ENCODE peak calls at places on chromosomes 13 and 19, in nine cellular contexts. P is kidney tubule cell, R is spleen, O is lung microvascular endothelial cell, A is SW480, J is aorta, M is fibroblast of lung, K is left cardiac atrium, L is NCI-H2171. X is an unnamed sample.

GRCh38 chr19:55210120-55210493 is 806 bp upstream of the PTPRH start:
- DNase-seq in P (peak), R (no peak), O (peak), A (peak), J (no peak), M (peak), K (no peak), L (no peak), X (peak)

GRCh38 chr19:3029070-3029923 is at the start of gene TLE2:
- DNase-seq in P (no peak), R (no peak), O (no peak), A (no peak), J (no peak), M (no peak), K (no peak), L (no peak), X (no peak)

GRCh38 chr19:6887326-6887725 is at the start of gene ADGRE1:
- DNase-seq in P (no peak), R (peak), O (no peak), A (no peak), J (peak), M (no peak), K (peak), L (no peak), X (no peak)

GRCh38 chr19:30340724-30341595 is 31.2 kb upstream of the ZNF536 start:
- DNase-seq in P (no peak), R (no peak), O (no peak), A (no peak), J (no peak), M (peak), K (no peak), L (peak), X (peak)

GRCh38 chr19:19661675-19662251 is 1.7 kb downstream of the ATP13A1 start:
- DNase-seq in P (no peak), R (peak), O (no peak), A (no peak), J (no peak), M (no peak), K (no peak), L (no peak), X (peak)

GRCh38 chr13:24742294-24742693 is 21.7 kb upstream of the RNF17 start:
- DNase-seq in P (no peak), R (no peak), O (no peak), A (no peak), J (no peak), M (no peak), K (no peak), L (peak), X (peak)

GRCh38 chr13:50198508-50198907 is 183.3 kb downstream of the KCNRG start:
- DNase-seq in P (no peak), R (no peak), O (peak), A (no peak), J (no peak), M (peak), K (no peak), L (peak), X (peak)

GRCh38 chr13:43433691-43434121 is 353.1 kb downstream of the ENOX1 start:
- DNase-seq in P (peak), R (no peak), O (no peak), A (no peak), J (no peak), M (peak), K (no peak), L (no peak), X (no peak)

GRCh38 chr13:44232729-44233128 is 140.9 kb upstream of the SERP2 start:
- DNase-seq in P (peak), R (no peak), O (peak), A (no peak), J (no peak), M (no peak), K (no peak), L (no peak), X (no peak)

GRCh38 chr19:611506-611869 is 21.8 kb downstream of the HCN2 start:
- DNase-seq in P (peak), R (no peak), O (no peak), A (no peak), J (no peak), M (peak), K (no peak), L (no peak), X (peak)

GRCh38 chr19:13920524-13920923 is 14.5 kb downstream of the CC2D1A start:
- DNase-seq in P (no peak), R (no peak), O (no peak), A (no peak), J (no peak), M (no peak), K (no peak), L (no peak), X (no peak)

GRCh38 chr19:44202470-44202869 is 9.9 kb upstream of the ZNF227 start:
- DNase-seq in P (no peak), R (no peak), O (no peak), A (no peak), J (no peak), M (peak), K (no peak), L (no peak), X (no peak)

GRCh38 chr13:90792335-90792734 is 555.2 kb upstream of the MIR17HG start:
- DNase-seq in P (peak), R (no peak), O (no peak), A (no peak), J (no peak), M (no peak), K (no peak), L (no peak), X (no peak)

GRCh38 chr13:93522486-93522885 is 295.9 kb downstream of the GPC6 start:
- DNase-seq in P (peak), R (no peak), O (no peak), A (no peak), J (no peak), M (no peak), K (no peak), L (no peak), X (no peak)

GRCh38 chr13:75307370-75307984 is 174.5 kb downstream of the TBC1D4 start:
- DNase-seq in P (no peak), R (no peak), O (no peak), A (no peak), J (no peak), M (no peak), K (no peak), L (no peak), X (no peak)